ENCODE peak calls at places on chromosomes 12 and 14, in seven cellular contexts. E is H54, T is transverse colon, V is endothelial cell of umbilical vein, B is breast epithelium, H is lower leg skin, J is esophagus squamous epithelium. R is an unnamed sample.

GRCh38 chr14:103668117-103668516 is 39.1 kb downstream of the KLC1 start:
- DNase-seq in E (no peak), H (no peak), T (no peak), V (no peak), B (no peak), J (no peak), R (no peak)

GRCh38 chr14:46197856-46198255 is 453.7 kb downstream of the RPL10L start:
- DNase-seq in V (no peak), T (no peak), H (no peak), J (no peak), B (no peak), E (no peak), R (no peak)

GRCh38 chr12:106179086-106179485 is 40.3 kb upstream of the NUAK1 start:
- DNase-seq in J (no peak), H (no peak), T (no peak), V (no peak), E (no peak), B (no peak), R (no peak)

GRCh38 chr14:76977793-76978730 is 50.4 kb downstream of the IRF2BPL start:
- DNase-seq in J (no peak), T (peak), V (no peak), E (no peak), B (peak), H (peak), R (peak)

GRCh38 chr12:83823386-83824045 is 1089.1 kb downstream of the SLC6A15 start:
- DNase-seq in E (no peak), J (no peak), V (peak), T (peak), H (no peak), B (no peak), R (no peak)

GRCh38 chr12:12212769-12213168 is 54.1 kb downstream of the LRP6 start:
- DNase-seq in V (no peak), H (no peak), E (no peak), J (no peak), T (peak), B (no peak), R (no peak)

GRCh38 chr14:33943081-33943480 is 7.8 kb downstream of the EGLN3 start:
- DNase-seq in V (no peak), H (no peak), B (no peak), E (no peak), J (no peak), T (peak), R (peak)

GRCh38 chr12:47733142-47733541 is 7.9 kb upstream of the ENDOU start:
- DNase-seq in E (no peak), V (no peak), T (no peak), B (no peak), J (no peak), H (no peak), R (no peak)

GRCh38 chr14:38047518-38047917 is 160.2 kb upstream of the SSTR1 start:
- DNase-seq in J (no peak), E (no peak), H (no peak), V (peak), T (no peak), B (peak), R (peak)

GRCh38 chr14:51653096-51653814 is 1.5 kb downstream of the FRMD6 start:
- DNase-seq in B (no peak), H (no peak), J (no peak), T (no peak), V (peak), E (no peak), R (no peak)

GRCh38 chr14:70934502-70935134 is 27.4 kb downstream of the PCNX1 start:
- DNase-seq in V (peak), J (no peak), B (no peak), H (no peak), T (no peak), E (no peak), R (no peak)

GRCh38 chr12:40170593-40170992 is 54.2 kb upstream of the LRRK2 start:
- DNase-seq in J (no peak), H (no peak), V (no peak), T (no peak), E (no peak), B (no peak), R (peak)

GRCh38 chr14:66662374-66662773 is 154.4 kb downstream of the GPHN start:
- DNase-seq in T (no peak), V (peak), J (no peak), H (no peak), B (no peak), E (no peak), R (no peak)

GRCh38 chr12:14896477-14897184 is 11.0 kb upstream of the MGP start:
- DNase-seq in J (no peak), T (no peak), B (no peak), E (no peak), V (no peak), H (no peak), R (no peak)

GRCh38 chr14:50599700-50600444 is 39.9 kb downstream of the ATL1 start:
- DNase-seq in H (no peak), E (no peak), T (no peak), B (no peak), J (no peak), V (peak), R (no peak)

GRCh38 chr12:54016478-54016964 is 7.7 kb downstream of the HOXC8 start:
- DNase-seq in E (peak), T (no peak), J (no peak), H (no peak), B (no peak), V (no peak), R (no peak)

GRCh38 chr14:76929927-76930326 is 98.6 kb downstream of the IRF2BPL start:
- DNase-seq in B (no peak), V (no peak), J (no peak), T (peak), H (no peak), E (no peak), R (no peak)

GRCh38 chr12:53941750-53942149 is 3.1 kb downstream of the HOXC13 start:
- DNase-seq in E (no peak), J (no peak), T (no peak), H (no peak), B (no peak), V (no peak), R (no peak)

GRCh38 chr12:108129017-108129812 is at the start of gene WSCD2:
- DNase-seq in J (no peak), E (no peak), T (peak), H (peak), V (no peak), B (no peak), R (peak)

DNA sequence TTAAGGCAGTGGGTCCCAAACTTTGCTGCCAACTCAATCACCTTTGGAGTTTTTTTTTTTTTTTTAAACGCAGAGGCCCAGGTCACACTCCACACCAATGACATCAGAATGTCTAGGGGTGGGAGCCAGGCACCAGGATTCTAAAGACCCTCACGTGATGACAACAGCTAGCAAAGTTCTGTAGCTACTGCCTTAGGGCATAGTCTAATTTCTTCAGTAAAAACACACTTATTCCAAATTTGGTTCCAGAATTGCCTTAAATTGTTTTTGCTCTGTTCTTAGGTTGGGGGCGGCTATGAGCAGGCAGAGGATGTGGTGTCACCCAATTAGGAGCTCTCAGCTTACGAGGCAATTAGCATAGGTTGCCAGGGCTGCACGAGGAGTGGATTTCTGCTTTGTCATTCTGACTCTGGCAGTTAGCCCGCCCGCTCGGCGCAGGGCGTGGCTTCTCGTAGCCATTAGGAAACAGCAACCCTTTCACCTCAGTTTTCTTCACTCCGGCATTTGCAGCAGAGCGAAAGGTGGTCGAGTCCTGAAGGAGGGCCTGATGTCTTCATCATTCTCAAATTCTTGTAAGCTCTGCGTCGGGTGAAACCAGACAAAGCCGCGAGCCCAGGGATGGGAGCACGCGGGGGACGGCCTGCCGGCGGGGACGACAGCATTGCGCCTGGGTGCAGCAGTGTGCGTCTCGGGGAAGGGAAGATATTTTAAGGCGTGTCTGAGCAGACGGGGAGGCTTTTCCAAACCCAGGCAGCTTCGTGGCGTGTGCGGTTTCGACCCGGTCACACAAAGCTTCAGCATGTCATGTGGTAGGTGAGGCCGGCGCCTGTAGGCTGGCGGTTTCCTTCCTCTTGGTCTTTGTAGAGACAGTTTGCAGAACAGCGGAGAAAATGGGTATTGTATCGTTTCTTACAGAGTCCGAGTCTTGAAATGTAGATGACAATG is 16.7 kb upstream of the EID3 start:
- DNase-seq in J (peak), B (peak), V (peak), H (peak), T (peak), E (peak), R (peak)
- TF ChIP-seq POLR2A in J (peak), B (no peak), V (peak), H (no peak), T (peak), E (peak), R (peak)

DNA sequence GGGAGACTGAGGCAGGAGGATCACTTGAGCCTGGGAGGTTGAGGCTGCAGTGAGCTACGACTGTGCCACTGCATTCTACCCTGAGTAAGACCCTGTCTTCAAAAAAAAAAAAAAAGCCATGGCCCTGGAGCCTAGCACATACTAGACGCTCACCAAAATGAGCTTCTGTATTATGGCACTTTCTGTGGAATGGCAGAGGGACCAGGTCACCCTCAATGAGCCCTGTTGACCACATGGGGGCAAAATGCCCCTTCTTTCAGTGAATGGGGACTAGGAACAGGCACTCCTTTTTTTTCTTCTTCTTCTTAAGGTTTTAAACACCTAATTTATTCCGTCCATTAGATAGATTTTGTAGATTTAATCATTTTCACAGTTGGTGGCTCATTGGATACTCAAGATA is 50.5 kb downstream of the FAM222A start:
- DNase-seq in E (no peak), J (no peak), T (no peak), B (no peak), V (no peak), H (peak), R (no peak)
- TF ChIP-seq POLR2A in E (no peak), J (no peak), T (no peak), B (no peak), V (no peak), H (no peak), R (no peak)

GRCh38 chr14:58637391-58638230 is at the start of gene DACT1:
- DNase-seq in V (peak), J (no peak), B (peak), T (peak), E (peak), H (peak), R (peak)
- TF ChIP-seq POLR2A in V (no peak), J (no peak), B (no peak), T (no peak), E (peak), H (no peak), R (peak)

GRCh38 chr12:46233985-46234384 is 34.9 kb downstream of the SLC38A1 start:
- DNase-seq in B (no peak), J (no peak), E (no peak), V (no peak), H (no peak), T (no peak), R (no peak)
- TF ChIP-seq POLR2A in B (no peak), J (no peak), E (no peak), V (no peak), H (no peak), T (no peak), R (no peak)

DNA sequence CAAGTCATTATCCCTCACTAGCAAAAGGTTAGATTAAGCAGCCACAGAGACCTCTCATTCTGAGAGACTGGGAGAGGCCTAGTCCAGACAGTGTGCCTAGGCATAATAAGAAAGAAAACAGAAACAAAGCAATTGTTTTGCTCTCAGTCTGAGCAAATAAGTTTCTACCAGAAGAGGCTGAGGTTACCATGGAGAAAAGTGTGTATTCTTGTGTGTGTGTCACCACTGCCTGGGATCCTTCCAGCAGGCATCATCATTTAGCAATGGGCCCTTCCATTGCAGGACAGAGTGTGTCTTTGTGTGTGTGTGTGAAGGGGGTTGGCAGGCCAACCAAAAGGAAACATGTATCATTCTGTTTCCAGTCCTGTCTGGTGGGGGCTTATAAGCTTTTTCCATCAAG is 3.7 kb downstream of the EFS start:
- DNase-seq in H (peak), J (no peak), V (no peak), T (no peak), E (no peak), B (no peak), R (no peak)
- TF ChIP-seq POLR2A in H (no peak), J (no peak), V (no peak), T (no peak), E (no peak), B (no peak), R (no peak)

GRCh38 chr12:112822056-112822455 is 30.5 kb downstream of the RPH3A start:
- DNase-seq in T (no peak), E (no peak), B (no peak), J (no peak), H (no peak), V (no peak), R (no peak)
- TF ChIP-seq POLR2A in T (no peak), E (no peak), B (no peak), J (no peak), H (no peak), V (no peak), R (no peak)

GRCh38 chr12:82686223-82687019 is at the start of gene TMTC2:
- DNase-seq in E (peak), H (peak), T (peak), B (peak), J (peak), V (peak), R (peak)
- TF ChIP-seq POLR2A in E (peak), H (no peak), T (peak), B (no peak), J (no peak), V (no peak), R (peak)

R was measured in thyroid gland.